ENCODE peak calls at places on chromosome 9, in eight cellular contexts. L, J, Y, K, Q, E, F and T are unnamed samples.

GRCh38 chr9:109906766-109907382 is 126.9 kb downstream of the PALM2AKAP2 start:
- DNase-seq in L (no peak), J (no peak), Y (no peak), K (no peak), Q (no peak), E (no peak), F (peak), T (no peak)

GRCh38 chr9:10562581-10563343 is 50.0 kb downstream of the PTPRD start:
- DNase-seq in L (no peak), J (no peak), Y (no peak), K (no peak), Q (no peak), E (no peak), F (no peak), T (no peak)

GRCh38 chr9:19935422-19935821 is 146.6 kb upstream of the SLC24A2 start:
- DNase-seq in L (no peak), J (no peak), Y (no peak), K (no peak), Q (no peak), E (no peak), F (no peak), T (no peak)

GRCh38 chr9:108040783-108041182 is 551.2 kb upstream of the KLF4 start:
- DNase-seq in L (no peak), J (no peak), Y (no peak), K (no peak), Q (no peak), E (no peak), F (no peak), T (no peak)

GRCh38 chr9:86405086-86405491 is 50.9 kb upstream of the TUT7 start:
- DNase-seq in L (no peak), J (no peak), Y (no peak), K (no peak), Q (no peak), E (no peak), F (no peak), T (no peak)

GRCh38 chr9:100525563-100525962 is 52.3 kb upstream of the CAVIN4 start:
- DNase-seq in L (no peak), J (no peak), Y (no peak), K (no peak), Q (no peak), E (no peak), F (no peak), T (no peak)

GRCh38 chr9:110069326-110070248 is 138.4 kb downstream of the C9orf152 start:
- DNase-seq in L (no peak), J (no peak), Y (no peak), K (no peak), Q (no peak), E (peak), F (peak), T (peak)

GRCh38 chr9:128099932-128100491 is 27.5 kb downstream of the PTGES2 start:
- DNase-seq in L (no peak), J (no peak), Y (no peak), K (no peak), Q (no peak), E (no peak), F (peak), T (no peak)

GRCh38 chr9:72579190-72579589 is 57.8 kb downstream of the TMC1 start:
- DNase-seq in L (no peak), J (no peak), Y (peak), K (no peak), Q (no peak), E (no peak), F (peak), T (no peak)

GRCh38 chr9:31388660-31389059 is 995.8 kb upstream of the ACO1 start:
- DNase-seq in L (no peak), J (no peak), Y (no peak), K (no peak), Q (no peak), E (no peak), F (no peak), T (no peak)

GRCh38 chr9:130872912-130873503 is 23.6 kb downstream of the QRFP start:
- DNase-seq in L (peak), J (no peak), Y (no peak), K (no peak), Q (peak), E (no peak), F (no peak), T (no peak)

GRCh38 chr9:128409998-128410397 is 10.7 kb upstream of the CERCAM start:
- DNase-seq in L (no peak), J (no peak), Y (no peak), K (no peak), Q (no peak), E (no peak), F (no peak), T (no peak)

GRCh38 chr9:124108216-124108615 is 96.6 kb downstream of the LHX2 start:
- DNase-seq in L (no peak), J (no peak), Y (no peak), K (no peak), Q (no peak), E (no peak), F (no peak), T (no peak)

GRCh38 chr9:99416007-99416406 is 193.9 kb downstream of the SEC61B start:
- DNase-seq in L (no peak), J (no peak), Y (no peak), K (no peak), Q (no peak), E (no peak), F (no peak), T (no peak)

GRCh38 chr9:94610181-94610591 is 16.6 kb upstream of the FBP2 start:
- DNase-seq in L (no peak), J (no peak), Y (no peak), K (no peak), Q (no peak), E (no peak), F (no peak), T (no peak)

GRCh38 chr9:105339849-105340248 is 95.4 kb downstream of the SLC44A1 start:
- DNase-seq in L (no peak), J (no peak), Y (no peak), K (no peak), Q (no peak), E (no peak), F (no peak), T (no peak)

GRCh38 chr9:97856857-97857602 is 4.0 kb downstream of the FOXE1 start:
- DNase-seq in L (no peak), J (no peak), Y (no peak), K (no peak), Q (no peak), E (no peak), F (no peak), T (no peak)

GRCh38 chr9:76618762-76619161 is 145.5 kb upstream of the PCA3 start:
- DNase-seq in L (no peak), J (no peak), Y (no peak), K (no peak), Q (no peak), E (no peak), F (no peak), T (no peak)

GRCh38 chr9:84697494-84698114 is 28.1 kb downstream of the NTRK2 start:
- DNase-seq in L (peak), J (peak), Y (peak), K (no peak), Q (no peak), E (peak), F (peak), T (peak)

GRCh38 chr9:15882328-15882727 is 329.5 kb downstream of the CCDC171 start:
- DNase-seq in L (no peak), J (no peak), Y (no peak), K (no peak), Q (no peak), E (no peak), F (no peak), T (no peak)

GRCh38 chr9:87718852-87719612 is 6.9 kb upstream of the CTSL start:
- DNase-seq in L (no peak), J (no peak), Y (no peak), K (no peak), Q (no peak), E (no peak), F (no peak), T (no peak)

GRCh38 chr9:33165263-33166151 is 1.6 kb downstream of the B4GALT1 start:
- DNase-seq in L (no peak), J (no peak), Y (peak), K (no peak), Q (no peak), E (no peak), F (peak), T (no peak)

GRCh38 chr9:110058304-110058953 is 149.5 kb downstream of the C9orf152 start:
- DNase-seq in L (no peak), J (no peak), Y (peak), K (peak), Q (no peak), E (no peak), F (peak), T (no peak)

GRCh38 chr9:93960971-93961841 is 6.1 kb upstream of the BARX1 start:
- DNase-seq in L (no peak), J (no peak), Y (no peak), K (no peak), Q (no peak), E (no peak), F (no peak), T (no peak)

GRCh38 chr9:122001491-122002201 is 91.5 kb downstream of the TTLL11 start:
- DNase-seq in L (no peak), J (no peak), Y (no peak), K (no peak), Q (no peak), E (no peak), F (no peak), T (no peak)